ENCODE peak calls at places on chromosomes 7 and 10, in seven cellular contexts. F is KBM-7; J is upper lobe of right lung; V is A673; H is astrocyte of the cerebellum; B is KG1; P is stimulated activated naive CD4-positive, alpha-beta T cell. Z is an unnamed sample.

GRCh38 chr10:55631071-55631654 is 729.9 kb downstream of the ZWINT start:
- DNase-seq in F (peak), J (peak), V (peak), H (peak), B (peak), P (no peak), Z (peak)

GRCh38 chr7:70679666-70680065 is 452.3 kb upstream of the GALNT17 start:
- DNase-seq in F (no peak), J (no peak), V (no peak), H (no peak), B (no peak), P (no peak), Z (no peak)

GRCh38 chr10:100041620-100042019 is 31.9 kb upstream of the DNMBP start:
- DNase-seq in F (no peak), J (no peak), V (no peak), H (no peak), B (no peak), P (no peak), Z (no peak)

GRCh38 chr7:36280840-36281812 is 108.5 kb upstream of the ANLN start:
- DNase-seq in F (no peak), J (peak), V (peak), H (peak), B (no peak), P (no peak), Z (peak)

GRCh38 chr10:120607710-120608703 is 151.0 kb downstream of the PLPP4 start:
- DNase-seq in F (no peak), J (no peak), V (no peak), H (no peak), B (no peak), P (no peak), Z (no peak)

GRCh38 chr7:40551685-40552576 is 417.1 kb downstream of the SUGCT start:
- DNase-seq in F (peak), J (no peak), V (peak), H (no peak), B (peak), P (no peak), Z (no peak)

GRCh38 chr7:150382123-150382843 is 3.2 kb downstream of the ZNF775 start:
- DNase-seq in F (no peak), J (peak), V (no peak), H (no peak), B (no peak), P (no peak), Z (no peak)

GRCh38 chr7:38368191-38368605 is 94.8 kb upstream of the TARP start:
- DNase-seq in F (peak), J (peak), V (peak), H (no peak), B (peak), P (peak), Z (no peak)

GRCh38 chr10:126123466-126123865 is 227.1 kb downstream of the FANK1 start:
- DNase-seq in F (no peak), J (no peak), V (no peak), H (no peak), B (no peak), P (no peak), Z (no peak)

GRCh38 chr10:23702977-23703414 is 264.1 kb downstream of the OTUD1 start:
- DNase-seq in F (peak), J (peak), V (peak), H (peak), B (peak), P (peak), Z (no peak)

GRCh38 chr7:28086198-28086597 is 94.4 kb downstream of the JAZF1 start:
- DNase-seq in F (peak), J (no peak), V (no peak), H (no peak), B (no peak), P (no peak), Z (no peak)

GRCh38 chr7:157412021-157412443 is 75.2 kb downstream of the DNAJB6 start:
- DNase-seq in F (no peak), J (no peak), V (no peak), H (peak), B (no peak), P (no peak), Z (no peak)

GRCh38 chr10:71868192-71868697 is 17.2 kb upstream of the PSAP start:
- DNase-seq in F (no peak), J (peak), V (no peak), H (peak), B (no peak), P (no peak), Z (no peak)

GRCh38 chr7:128876978-128877755 is 14.5 kb downstream of the ATP6V1F start:
- DNase-seq in F (no peak), J (peak), V (no peak), H (no peak), B (no peak), P (no peak), Z (no peak)

GRCh38 chr10:43862756-43863155 is 214.1 kb upstream of the ZNF32 start:
- DNase-seq in F (no peak), J (no peak), V (no peak), H (no peak), B (no peak), P (no peak), Z (no peak)

GRCh38 chr7:157687845-157688244 is 351.0 kb downstream of the DNAJB6 start:
- DNase-seq in F (no peak), J (no peak), V (no peak), H (no peak), B (no peak), P (no peak), Z (no peak)

GRCh38 chr7:13279854-13280435 is 592.5 kb downstream of the ARL4A start:
- DNase-seq in F (peak), J (no peak), V (peak), H (peak), B (peak), P (no peak), Z (no peak)

GRCh38 chr7:26159243-26159642 is 7.2 kb downstream of the NFE2L3 start:
- DNase-seq in F (no peak), J (no peak), V (no peak), H (no peak), B (no peak), P (no peak), Z (no peak)

GRCh38 chr7:111650456-111650999 is 88.2 kb upstream of the IMMP2L start:
- DNase-seq in F (no peak), J (no peak), V (peak), H (no peak), B (no peak), P (no peak), Z (peak)